ENCODE peak calls at places on chromosomes 7 and 10, in eight cellular contexts. One of them, this sample, is unnamed.

GRCh38 chr10:110069502-110069982 is 61.8 kb downstream of the ADD3 start:
- ATAC-seq in HepG2: no peak
- ATAC-seq in right lobe of liver: peak; percentile 67
- ATAC-seq in A549: no peak
- ATAC-seq in HCT116: no peak
- ATAC-seq in K562: no peak
- ATAC-seq in GM12878: peak; percentile 83
- ATAC-seq in heart left ventricle: peak; percentile 55
- ATAC-seq in this sample: no peak

GRCh38 chr7:130951303-130951975 is 217.4 kb upstream of the KLF14 start:
- ATAC-seq in HepG2: no peak
- ATAC-seq in K562: peak; percentile 18
- ATAC-seq in A549: peak; percentile 40
- ATAC-seq in heart left ventricle: peak; percentile 5
- ATAC-seq in right lobe of liver: no peak
- ATAC-seq in GM12878: peak; percentile 45
- ATAC-seq in HCT116: peak; percentile 16
- ATAC-seq in this sample: no peak

GRCh38 chr7:35399840-35400239 is 145.9 kb upstream of the TBX20 start:
- ATAC-seq in A549: no peak
- ATAC-seq in K562: no peak
- ATAC-seq in GM12878: no peak
- ATAC-seq in right lobe of liver: no peak
- ATAC-seq in heart left ventricle: peak; percentile 46
- ATAC-seq in HepG2: no peak
- ATAC-seq in HCT116: no peak
- ATAC-seq in this sample: no peak

GRCh38 chr10:102514487-102515311 is 10.9 kb downstream of the SUFU start:
- ATAC-seq in A549: no peak
- ATAC-seq in K562: no peak
- ATAC-seq in heart left ventricle: no peak
- ATAC-seq in HCT116: no peak
- ATAC-seq in GM12878: no peak
- ATAC-seq in right lobe of liver: peak; percentile 53
- ATAC-seq in HepG2: no peak
- ATAC-seq in this sample: no peak

GRCh38 chr7:43637114-43637806 is 54.4 kb downstream of the STK17A start:
- ATAC-seq in heart left ventricle: no peak
- ATAC-seq in HepG2: no peak
- ATAC-seq in K562: no peak
- ATAC-seq in GM12878: no peak
- ATAC-seq in HCT116: no peak
- ATAC-seq in A549: peak; percentile 41
- ATAC-seq in right lobe of liver: no peak
- ATAC-seq in this sample: no peak

GRCh38 chr10:89164080-89164479 is 43.0 kb downstream of the CH25H start:
- ATAC-seq in HCT116: no peak
- ATAC-seq in GM12878: peak; percentile 24
- ATAC-seq in right lobe of liver: peak; percentile 60
- ATAC-seq in heart left ventricle: peak; percentile 56
- ATAC-seq in K562: no peak
- ATAC-seq in HepG2: no peak
- ATAC-seq in A549: no peak
- ATAC-seq in this sample: no peak

GRCh38 chr7:140439359-140439758 is 35.5 kb downstream of the RAB19 start:
- ATAC-seq in K562: no peak
- ATAC-seq in right lobe of liver: no peak
- ATAC-seq in HCT116: no peak
- ATAC-seq in heart left ventricle: no peak
- ATAC-seq in GM12878: peak; percentile 81
- ATAC-seq in A549: no peak
- ATAC-seq in HepG2: no peak
- ATAC-seq in this sample: no peak

GRCh38 chr10:69465457-69466157 is 14.3 kb downstream of the TSPAN15 start:
- ATAC-seq in right lobe of liver: no peak
- ATAC-seq in GM12878: no peak
- ATAC-seq in HCT116: no peak
- ATAC-seq in K562: no peak
- ATAC-seq in HepG2: no peak
- ATAC-seq in heart left ventricle: no peak
- ATAC-seq in A549: no peak
- ATAC-seq in this sample: peak; percentile 39

GRCh38 chr10:103840747-103841085 is 14.7 kb downstream of the SH3PXD2A start:
- ATAC-seq in right lobe of liver: no peak
- ATAC-seq in HepG2: no peak
- ATAC-seq in GM12878: no peak
- ATAC-seq in heart left ventricle: no peak
- ATAC-seq in A549: no peak
- ATAC-seq in HCT116: no peak
- ATAC-seq in K562: no peak
- ATAC-seq in this sample: no peak

GRCh38 chr10:114034943-114035645 is 8.6 kb upstream of the ADRB1 start:
- ATAC-seq in heart left ventricle: no peak
- ATAC-seq in HCT116: no peak
- ATAC-seq in HepG2: no peak
- ATAC-seq in K562: no peak
- ATAC-seq in A549: no peak
- ATAC-seq in right lobe of liver: no peak
- ATAC-seq in GM12878: no peak
- ATAC-seq in this sample: no peak

GRCh38 chr7:140281960-140282359 is 105.2 kb upstream of the KDM7A start:
- ATAC-seq in right lobe of liver: no peak
- ATAC-seq in HepG2: no peak
- ATAC-seq in A549: no peak
- ATAC-seq in K562: no peak
- ATAC-seq in GM12878: no peak
- ATAC-seq in heart left ventricle: no peak
- ATAC-seq in HCT116: no peak
- ATAC-seq in this sample: no peak

GRCh38 chr10:90872648-90873020 is 860 bp downstream of the RPP30 start:
- ATAC-seq in HepG2: no peak
- ATAC-seq in heart left ventricle: no peak
- ATAC-seq in K562: no peak
- ATAC-seq in HCT116: no peak
- ATAC-seq in GM12878: peak; percentile 4
- ATAC-seq in A549: no peak
- ATAC-seq in right lobe of liver: no peak
- ATAC-seq in this sample: no peak

GRCh38 chr10:124197301-124198148 is 104.1 kb upstream of the CHST15 start:
- ATAC-seq in right lobe of liver: no peak
- ATAC-seq in GM12878: no peak
- ATAC-seq in K562: no peak
- ATAC-seq in heart left ventricle: peak; percentile 30
- ATAC-seq in HepG2: no peak
- ATAC-seq in A549: no peak
- ATAC-seq in HCT116: no peak
- ATAC-seq in this sample: no peak

GRCh38 chr10:99396471-99396870 is 34.0 kb downstream of the GOT1 start:
- ATAC-seq in HCT116: no peak
- ATAC-seq in heart left ventricle: no peak
- ATAC-seq in GM12878: no peak
- ATAC-seq in right lobe of liver: no peak
- ATAC-seq in K562: no peak
- ATAC-seq in A549: no peak
- ATAC-seq in HepG2: peak; percentile 5
- ATAC-seq in this sample: no peak

GRCh38 chr7:103542470-103542869 is 96.5 kb upstream of the SLC26A5 start:
- ATAC-seq in GM12878: no peak
- ATAC-seq in A549: no peak
- ATAC-seq in right lobe of liver: peak; percentile 52
- ATAC-seq in K562: no peak
- ATAC-seq in heart left ventricle: no peak
- ATAC-seq in HepG2: no peak
- ATAC-seq in HCT116: no peak
- ATAC-seq in this sample: no peak

GRCh38 chr10:10293431-10293830 is 724.2 kb upstream of the CELF2 start:
- ATAC-seq in A549: no peak
- ATAC-seq in right lobe of liver: no peak
- ATAC-seq in HCT116: no peak
- ATAC-seq in GM12878: no peak
- ATAC-seq in HepG2: no peak
- ATAC-seq in K562: no peak
- ATAC-seq in heart left ventricle: peak; percentile 86
- ATAC-seq in this sample: no peak

GRCh38 chr10:73781879-73782748 is at the start of gene CHCHD1:
- ATAC-seq in HepG2: peak; percentile 71
- ATAC-seq in heart left ventricle: peak; percentile 81
- ATAC-seq in HCT116: peak; percentile 73
- ATAC-seq in A549: peak; percentile 70
- ATAC-seq in K562: peak; percentile 82
- ATAC-seq in GM12878: peak; percentile 82
- ATAC-seq in right lobe of liver: peak; percentile 79
- ATAC-seq in this sample: peak; percentile 75
- TF ChIP-seq POLR2A in HepG2: peak; percentile 75
- TF ChIP-seq POLR2A in heart left ventricle: no peak
- TF ChIP-seq POLR2A in HCT116: peak; percentile 91
- TF ChIP-seq POLR2A in A549: peak; percentile 83
- TF ChIP-seq POLR2A in K562: peak; percentile 97
- TF ChIP-seq POLR2A in GM12878: peak; percentile 98
- TF ChIP-seq POLR2A in right lobe of liver: peak; percentile 50
- TF ChIP-seq POLR2A in this sample: peak; percentile 61

DNA sequence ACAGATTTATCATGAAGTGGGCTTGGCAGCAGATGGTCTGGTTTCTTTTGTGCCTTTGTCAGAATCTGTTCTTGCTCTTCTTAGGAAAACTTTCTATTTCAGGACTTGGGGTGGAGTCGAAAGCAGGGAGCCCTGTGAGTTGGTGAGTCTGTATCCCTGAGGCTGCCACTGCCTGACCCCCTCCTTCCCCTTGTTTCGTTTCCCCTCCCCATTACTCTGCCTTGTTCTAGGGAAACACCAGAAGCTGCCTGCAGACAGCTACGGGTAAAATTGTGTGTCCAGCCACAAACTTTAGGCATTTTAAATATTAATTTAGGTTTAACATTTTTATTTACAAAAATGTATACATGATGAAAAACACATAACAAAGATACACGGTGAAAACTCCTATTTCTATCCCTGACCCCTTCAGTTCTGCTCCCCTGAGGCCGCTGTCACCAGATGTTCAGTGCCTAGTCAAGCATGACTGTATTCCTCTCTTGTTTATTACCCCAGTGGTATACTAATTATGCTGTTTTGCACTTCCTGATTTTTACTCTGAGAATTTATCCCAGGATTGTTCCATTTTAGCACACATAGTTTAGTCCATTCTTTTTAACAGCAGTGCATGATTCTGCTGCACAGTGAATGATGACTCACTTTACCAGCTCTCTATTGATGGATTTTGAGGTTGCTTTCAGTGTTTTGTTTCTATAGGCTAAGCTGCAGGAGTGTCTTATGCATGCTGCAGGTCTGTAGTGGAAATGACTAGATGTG is 9.1 kb downstream of the TSPAN14 start:
- ATAC-seq in GM12878: peak; percentile 24
- ATAC-seq in K562: no peak
- ATAC-seq in heart left ventricle: no peak
- ATAC-seq in HCT116: no peak
- ATAC-seq in HepG2: no peak
- ATAC-seq in right lobe of liver: no peak
- ATAC-seq in A549: no peak
- ATAC-seq in this sample: no peak
- H3K27ac ChIP-seq in GM12878: peak overlapping the region; percentile 48
- H3K27ac ChIP-seq in K562: no peak overlapping the region
- H3K27ac ChIP-seq in heart left ventricle: peak overlapping the region; percentile 91
- H3K27ac ChIP-seq in HCT116: no peak overlapping the region
- H3K27ac ChIP-seq in HepG2: peak overlapping the region; percentile 90
- H3K27ac ChIP-seq in right lobe of liver: peak overlapping the region; percentile 36
- H3K27ac ChIP-seq in A549: peak overlapping the region; percentile 59
- H3K27ac ChIP-seq in this sample: peak overlapping the region; percentile 13

GRCh38 chr7:124784879-124785818 is 19.6 kb upstream of the GPR37 start:
- ATAC-seq in HCT116: peak; percentile 94
- ATAC-seq in K562: peak; percentile 90
- ATAC-seq in GM12878: peak; percentile 77
- ATAC-seq in A549: peak; percentile 77
- ATAC-seq in HepG2: peak; percentile 88
- ATAC-seq in right lobe of liver: peak; percentile 98
- ATAC-seq in heart left ventricle: peak; percentile 64
- ATAC-seq in this sample: peak; percentile 57

GRCh38 chr7:124781418-124781817 is 15.8 kb upstream of the GPR37 start:
- ATAC-seq in A549: no peak
- ATAC-seq in HCT116: no peak
- ATAC-seq in right lobe of liver: no peak
- ATAC-seq in GM12878: no peak
- ATAC-seq in heart left ventricle: no peak
- ATAC-seq in K562: no peak
- ATAC-seq in HepG2: no peak
- ATAC-seq in this sample: no peak

GRCh38 chr7:124781907-124782306 is 16.3 kb upstream of the GPR37 start:
- ATAC-seq in K562: no peak
- ATAC-seq in right lobe of liver: no peak
- ATAC-seq in heart left ventricle: no peak
- ATAC-seq in GM12878: no peak
- ATAC-seq in A549: no peak
- ATAC-seq in HepG2: no peak
- ATAC-seq in HCT116: no peak
- ATAC-seq in this sample: no peak

GRCh38 chr7:124782335-124782734 is 16.7 kb upstream of the GPR37 start:
- ATAC-seq in K562: no peak
- ATAC-seq in GM12878: no peak
- ATAC-seq in HCT116: no peak
- ATAC-seq in A549: no peak
- ATAC-seq in heart left ventricle: no peak
- ATAC-seq in right lobe of liver: no peak
- ATAC-seq in HepG2: no peak
- ATAC-seq in this sample: no peak

DNA sequence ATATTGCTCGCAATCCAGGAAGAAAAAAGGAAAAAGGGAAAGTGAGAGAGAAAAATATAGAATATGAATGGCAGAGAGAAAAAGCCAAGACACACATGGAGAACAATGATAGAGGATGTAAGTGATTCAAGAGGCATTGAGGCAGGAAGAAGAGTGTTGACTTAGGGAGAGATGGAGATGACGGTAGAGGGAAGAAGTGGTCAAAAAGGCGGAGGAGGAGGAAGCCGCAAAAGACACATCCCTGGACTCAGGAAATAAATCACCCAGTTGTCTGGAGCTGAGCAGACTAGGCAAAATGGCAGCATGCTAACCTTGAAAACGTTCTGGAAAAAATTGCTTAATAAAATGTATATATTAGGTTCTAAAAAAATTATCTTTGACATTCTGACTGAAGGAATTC is 17.7 kb upstream of the GPR37 start:
- ATAC-seq in heart left ventricle: no peak
- ATAC-seq in GM12878: no peak
- ATAC-seq in A549: no peak
- ATAC-seq in HCT116: no peak
- ATAC-seq in HepG2: no peak
- ATAC-seq in K562: no peak
- ATAC-seq in right lobe of liver: no peak
- ATAC-seq in this sample: no peak
- TF ChIP-seq POLR2A in heart left ventricle: no peak
- TF ChIP-seq POLR2A in GM12878: no peak
- TF ChIP-seq POLR2A in A549: no peak
- TF ChIP-seq POLR2A in HCT116: no peak
- TF ChIP-seq POLR2A in HepG2: no peak
- TF ChIP-seq POLR2A in K562: no peak
- TF ChIP-seq POLR2A in right lobe of liver: no peak
- TF ChIP-seq POLR2A in this sample: no peak

DNA sequence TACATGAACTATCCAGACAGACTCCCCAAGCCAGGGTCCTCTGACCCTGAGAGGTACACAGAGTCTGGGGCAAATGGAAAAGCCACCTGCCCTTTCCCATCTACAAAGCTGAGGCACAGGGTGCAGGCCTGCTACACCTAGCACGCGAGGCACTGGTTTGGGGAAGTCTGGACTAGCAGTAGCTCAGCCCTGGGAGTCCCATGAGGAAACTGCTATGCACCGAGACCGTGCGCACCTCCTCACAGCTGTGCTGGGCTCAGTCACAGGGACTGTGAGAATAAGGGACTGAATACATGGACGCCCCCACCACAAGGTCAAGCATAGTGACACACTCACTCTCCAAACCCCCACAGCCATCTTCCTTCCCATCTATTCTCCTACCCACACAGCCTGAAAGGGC is 8.2 kb downstream of the MAT1A start:
- ATAC-seq in HepG2: peak; percentile 9
- ATAC-seq in right lobe of liver: no peak
- ATAC-seq in K562: peak; percentile 45
- ATAC-seq in GM12878: no peak
- ATAC-seq in HCT116: no peak
- ATAC-seq in A549: no peak
- ATAC-seq in heart left ventricle: no peak
- ATAC-seq in this sample: no peak
- H3K27ac ChIP-seq in HepG2: peak overlapping the region; percentile 83
- H3K27ac ChIP-seq in right lobe of liver: peak overlapping the region; percentile 89
- H3K27ac ChIP-seq in K562: no peak overlapping the region
- H3K27ac ChIP-seq in GM12878: no peak overlapping the region
- H3K27ac ChIP-seq in HCT116: no peak overlapping the region
- H3K27ac ChIP-seq in A549: no peak overlapping the region
- H3K27ac ChIP-seq in heart left ventricle: no peak overlapping the region
- H3K27ac ChIP-seq in this sample: no peak overlapping the region